ENCODE peak calls at places on chromosome 17, in four cellular contexts. F is NCI-H1436 treated with DMSO at 0.1 percent for 48 hours; X is IMR-90; S is CD8-positive, alpha-beta memory T cell. R is an unnamed sample.

GRCh38 chr17:8447816-8448215 is 12.1 kb downstream of the NDEL1 start:
- DNase-seq in S (no peak), F (no peak), X (no peak), R (no peak)

GRCh38 chr17:75808905-75809621 is 24.5 kb downstream of the UNK start:
- DNase-seq in F (peak), S (no peak), X (peak), R (peak)

GRCh38 chr17:8192070-8192815 is 2.3 kb upstream of the BORCS6 start:
- DNase-seq in S (peak), X (peak), F (peak), R (peak)

GRCh38 chr17:71926746-71927398 is 193.9 kb upstream of the SOX9 start:
- DNase-seq in S (no peak), F (no peak), X (no peak), R (no peak)

GRCh38 chr17:2056221-2057129 is 1.6 kb downstream of the HIC1 start:
- DNase-seq in X (peak), F (no peak), S (peak), R (no peak)

GRCh38 chr17:75131278-75132017 is at the start of gene NT5C:
- DNase-seq in X (peak), S (peak), F (no peak), R (peak)

GRCh38 chr17:50918071-50918932 is 52.1 kb upstream of the TOB1 start:
- DNase-seq in F (no peak), X (no peak), S (no peak), R (no peak)

GRCh38 chr17:28885951-28886350 is 11.6 kb downstream of the FLOT2 start:
- DNase-seq in S (no peak), X (no peak), F (no peak), R (no peak)

GRCh38 chr17:45868276-45868675 is 23.6 kb downstream of the SPPL2C start:
- DNase-seq in X (no peak), S (no peak), F (no peak), R (no peak)

GRCh38 chr17:63966646-63967265 is 6.0 kb downstream of the SCN4A start:
- DNase-seq in F (no peak), S (peak), X (no peak), R (no peak)

GRCh38 chr17:1724869-1725641 is 551 bp downstream of the WDR81 start:
- DNase-seq in F (no peak), X (no peak), S (no peak), R (no peak)

GRCh38 chr17:4833941-4834501 is 881 bp downstream of the MINK1 start:
- DNase-seq in X (peak), S (no peak), F (no peak), R (no peak)